ENCODE peak calls at places on chromosomes 11 and 22, in ten cellular contexts. O is breast epithelium, X is colonic mucosa, P is GM12878, F is heart left ventricle, C is astrocyte, V is vagina, Z is kidney, H is cardiac muscle cell, R is WTC11. D is an unnamed sample.
A peak's percentile ranks its signal among the peaks of the same experiment; 100 is the strongest.

GRCh38 chr11:2202900-2203439 is 31.4 kb upstream of the TH start:
- DNase-seq in P (no peak), C (no peak), Z (peak; percentile 70), X (no peak), H (no peak), R (peak; percentile 4), F (no peak), V (no peak), O (no peak), D (no peak)

GRCh38 chr11:65434667-65435179 is 12.1 kb downstream of the NEAT1 start:
- DNase-seq in X (no peak), O (peak; percentile 19), H (no peak), P (no peak), R (no peak), C (no peak), V (no peak), Z (no peak), F (no peak), D (no peak)

GRCh38 chr11:78535920-78536319 is 38.7 kb downstream of the NARS2 start:
- DNase-seq in Z (no peak), X (no peak), O (no peak), H (peak; percentile 32), F (no peak), V (no peak), R (no peak), C (peak; percentile 16), P (no peak), D (no peak)

GRCh38 chr22:40180403-40180802 is 2.7 kb downstream of the TNRC6B start:
- DNase-seq in X (no peak), C (no peak), R (no peak), Z (no peak), H (no peak), V (no peak), F (no peak), P (no peak), O (no peak), D (no peak)

GRCh38 chr11:131423715-131424114 is 53.3 kb downstream of the NTM start:
- DNase-seq in Z (no peak), R (no peak), X (no peak), C (peak; percentile 48), O (no peak), H (peak; percentile 9), P (no peak), F (no peak), V (no peak), D (no peak)

GRCh38 chr22:22848364-22848866 is 39.2 kb upstream of the IGLL5 start:
- DNase-seq in C (peak; percentile 8), H (peak; percentile 61), F (peak; percentile 53), R (peak; percentile 90), V (no peak), X (peak; percentile 77), Z (peak; percentile 78), P (no peak), O (peak; percentile 34), D (peak; percentile 73)

GRCh38 chr11:103043826-103044688 is 47.9 kb downstream of the DCUN1D5 start:
- DNase-seq in P (no peak), C (no peak), F (no peak), O (no peak), V (no peak), Z (no peak), X (no peak), H (no peak), R (no peak), D (no peak)

GRCh38 chr11:33697997-33698396 is 2.6 kb downstream of the C11orf91 start:
- DNase-seq in F (no peak), O (no peak), V (no peak), Z (no peak), H (no peak), C (no peak), P (no peak), R (no peak), X (no peak), D (no peak)

GRCh38 chr22:48378673-48379072 is 1449.0 kb downstream of the BRD1 start:
- DNase-seq in F (no peak), P (no peak), H (no peak), C (no peak), R (no peak), V (peak; percentile 72), Z (no peak), X (no peak), O (no peak), D (no peak)

GRCh38 chr22:38312261-38312800 is 4.9 kb downstream of the CSNK1E start:
- DNase-seq in H (no peak), Z (no peak), R (no peak), C (no peak), V (no peak), X (no peak), P (no peak), F (no peak), O (no peak), D (no peak)

GRCh38 chr22:38314992-38315800 is 2.0 kb downstream of the CSNK1E start:
- DNase-seq in Z (no peak), F (no peak), O (no peak), R (no peak), X (no peak), P (no peak), V (no peak), H (peak; percentile 34), C (peak; percentile 23), D (no peak)

GRCh38 chr22:38315801-38316339 is 1.4 kb downstream of the CSNK1E start:
- DNase-seq in F (no peak), P (no peak), Z (no peak), H (peak; percentile 26), R (no peak), O (no peak), C (no peak), X (no peak), V (no peak), D (no peak)

GRCh38 chr22:38313384-38313955 is 3.8 kb downstream of the CSNK1E start:
- DNase-seq in X (peak; percentile 52), Z (peak; percentile 89), O (no peak), C (peak; percentile 93), H (peak; percentile 92), P (peak; percentile 35), V (no peak), R (no peak), F (peak; percentile 85), D (no peak)

GRCh38 chr22:38314140-38314991 is 2.9 kb downstream of the CSNK1E start:
- DNase-seq in P (no peak), V (no peak), R (no peak), O (no peak), F (no peak), C (peak; percentile 52), H (peak; percentile 47), X (no peak), Z (no peak), D (no peak)
- TF ChIP-seq CTCF in P (no peak), V (no peak), R (no peak), O (no peak), F (no peak), C (no peak), H (no peak), X (no peak), Z (no peak), D (no peak)

GRCh38 chr11:114819028-114819427 is 140.7 kb downstream of the NXPE2 start:
- DNase-seq in O (no peak), Z (no peak), P (no peak), X (no peak), C (peak; percentile 20), R (no peak), F (no peak), V (no peak), H (peak; percentile 1), D (no peak)
- TF ChIP-seq CTCF in O (no peak), Z (no peak), P (no peak), X (no peak), C (no peak), R (no peak), F (no peak), V (no peak), H (no peak), D (no peak)

GRCh38 chr11:6237271-6237670 is 1.6 kb upstream of the CNGA4 start:
- DNase-seq in R (no peak), C (no peak), X (no peak), V (no peak), F (no peak), Z (no peak), P (no peak), H (no peak), O (no peak), D (no peak)
- TF ChIP-seq CTCF in R (no peak), C (no peak), X (no peak), V (no peak), F (no peak), Z (no peak), P (no peak), H (no peak), O (no peak), D (no peak)

DNA sequence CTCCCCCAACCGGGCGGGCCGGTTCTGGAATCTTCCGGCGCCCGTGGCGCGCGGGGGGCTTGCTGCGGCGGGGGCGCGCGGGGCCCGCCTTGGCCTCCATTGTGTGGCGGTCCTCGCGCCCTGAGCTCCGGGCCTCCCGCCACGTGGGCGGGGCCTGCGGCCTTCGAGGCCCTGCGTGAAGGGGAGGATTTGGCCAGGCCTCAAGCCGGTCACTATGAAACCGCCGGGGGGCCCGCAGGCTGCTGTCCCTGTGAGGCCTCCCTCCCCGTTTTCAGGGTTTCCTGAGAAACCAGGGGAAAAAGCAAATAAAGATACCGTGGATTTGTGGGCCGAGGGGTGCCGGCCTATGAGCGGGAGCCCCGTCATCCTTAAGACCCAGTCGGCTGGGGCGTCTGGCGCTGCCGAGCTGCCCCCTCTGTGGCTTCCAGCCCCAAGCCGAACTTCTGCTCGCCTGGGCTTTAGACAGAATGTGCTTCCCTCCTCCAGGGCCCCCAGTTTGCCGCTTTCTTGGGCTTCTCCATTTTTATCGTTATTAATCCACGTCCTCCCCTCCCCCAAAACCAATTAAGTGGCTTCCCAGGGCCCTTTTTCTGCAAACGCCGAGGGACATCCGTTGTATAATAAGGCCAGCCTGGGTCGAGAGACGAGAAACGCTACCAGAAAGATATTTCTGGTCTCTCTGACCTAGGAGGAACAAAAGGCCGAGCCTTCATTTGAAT is 602 bp downstream of the EWSR1 start:
- DNase-seq in F (peak; percentile 77), R (peak; percentile 61), X (no peak), Z (peak; percentile 88), C (peak; percentile 47), O (peak; percentile 42), P (no peak), V (no peak), H (peak; percentile 86), D (peak; percentile 62)
- TF ChIP-seq CTCF in F (no peak), R (no peak), X (no peak), Z (no peak), C (no peak), O (no peak), P (no peak), V (no peak), H (no peak), D (no peak)

DNA sequence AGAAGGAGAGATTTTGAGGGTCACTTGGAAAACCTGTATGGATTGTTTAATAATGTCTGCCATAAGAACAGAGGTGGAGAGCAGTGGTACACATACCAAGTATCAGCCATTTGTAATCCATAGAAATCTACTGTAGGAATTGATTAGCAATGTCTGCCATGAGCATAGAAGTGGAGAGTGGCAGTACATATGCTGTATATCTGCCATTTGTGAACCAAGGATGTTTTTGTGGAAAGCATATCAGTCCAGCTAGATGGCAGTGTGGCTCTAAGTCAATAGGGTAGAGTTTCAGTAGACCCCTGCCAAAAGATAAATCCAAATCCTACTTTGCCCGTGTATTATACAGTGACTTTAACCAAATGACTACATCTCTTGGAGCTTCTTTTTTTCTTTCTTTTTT is 82.9 kb upstream of the SEZ6L start:
- DNase-seq in R (no peak), X (no peak), Z (no peak), F (no peak), O (no peak), C (no peak), H (no peak), V (no peak), P (no peak), D (no peak)
- TF ChIP-seq CTCF in R (no peak), X (no peak), Z (no peak), F (no peak), O (no peak), C (no peak), H (no peak), V (no peak), P (peak; percentile 24), D (peak; percentile 52)